ENCODE peak calls at places on chromosomes 5 and 9, in six cellular contexts. P is HCT116; S is hepatocyte; J is CD8-positive, alpha-beta T cell; R is mammary epithelial cell; V is CD4-positive, alpha-beta T cell. T is an unnamed sample.

GRCh38 chr9:95875305-95876137 is at the start of gene ERCC6L2:
- DNase-seq in R (peak), P (peak), V (peak), S (peak), J (peak), T (peak)

GRCh38 chr9:130244548-130245165 is 20.9 kb upstream of the HMCN2 start:
- DNase-seq in P (no peak), V (no peak), R (no peak), J (no peak), S (no peak), T (no peak)

GRCh38 chr5:138655530-138656245 is 80.5 kb upstream of the HSPA9 start:
- DNase-seq in V (no peak), J (no peak), P (no peak), S (no peak), R (no peak), T (no peak)

GRCh38 chr9:79189511-79189924 is 382.2 kb upstream of the TLE4 start:
- DNase-seq in R (peak), J (no peak), P (no peak), V (no peak), S (no peak), T (no peak)

GRCh38 chr5:127235136-127235535 is 55.5 kb upstream of the MEGF10 start:
- DNase-seq in S (no peak), J (no peak), V (no peak), R (no peak), P (no peak), T (peak)

GRCh38 chr9:27090716-27091115 is 18.3 kb upstream of the TEK start:
- DNase-seq in R (no peak), V (no peak), P (no peak), J (no peak), S (no peak), T (no peak)

GRCh38 chr5:151770383-151771258 is 1.1 kb upstream of the G3BP1 start:
- DNase-seq in R (peak), J (peak), V (no peak), S (peak), P (no peak), T (peak)

GRCh38 chr9:123338710-123339665 is 17.0 kb upstream of the CRB2 start:
- DNase-seq in V (peak), R (no peak), P (no peak), J (peak), S (no peak), T (no peak)

GRCh38 chr9:14215614-14216013 is 98.3 kb downstream of the NFIB start:
- DNase-seq in R (no peak), S (no peak), J (no peak), V (no peak), P (no peak), T (no peak)

GRCh38 chr5:71982717-71983395 is 124.4 kb upstream of the MAP1B start:
- DNase-seq in V (no peak), R (no peak), P (no peak), S (no peak), J (no peak), T (no peak)

GRCh38 chr5:71988808-71989207 is 118.5 kb upstream of the MAP1B start:
- DNase-seq in R (no peak), P (no peak), V (no peak), J (no peak), S (no peak), T (no peak)

DNA sequence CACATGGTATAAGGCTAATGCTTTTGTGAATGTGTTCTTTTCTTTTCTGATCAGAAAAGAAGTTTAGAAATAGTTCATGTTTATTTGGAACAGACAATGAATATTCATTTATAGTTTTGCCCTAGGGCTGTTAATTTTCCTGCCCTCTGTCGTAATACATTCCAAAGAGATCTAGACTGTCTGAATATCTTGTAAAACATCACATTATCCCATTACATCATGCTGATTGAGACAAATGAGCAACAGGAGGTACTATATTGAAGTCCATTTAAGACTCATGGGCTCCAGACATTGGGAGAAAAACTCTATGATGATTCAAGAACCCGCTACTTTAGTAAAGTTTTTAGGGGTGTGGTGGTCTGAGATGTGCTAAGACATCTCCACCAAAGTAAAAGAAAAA is 121.2 kb upstream of the MAP1B start:
- DNase-seq in J (no peak), P (no peak), V (no peak), R (no peak), S (no peak), T (no peak)
- H3K27ac ChIP-seq in J (no peak), P (no peak), V (no peak), R (no peak), S (no peak), T (no peak)

DNA sequence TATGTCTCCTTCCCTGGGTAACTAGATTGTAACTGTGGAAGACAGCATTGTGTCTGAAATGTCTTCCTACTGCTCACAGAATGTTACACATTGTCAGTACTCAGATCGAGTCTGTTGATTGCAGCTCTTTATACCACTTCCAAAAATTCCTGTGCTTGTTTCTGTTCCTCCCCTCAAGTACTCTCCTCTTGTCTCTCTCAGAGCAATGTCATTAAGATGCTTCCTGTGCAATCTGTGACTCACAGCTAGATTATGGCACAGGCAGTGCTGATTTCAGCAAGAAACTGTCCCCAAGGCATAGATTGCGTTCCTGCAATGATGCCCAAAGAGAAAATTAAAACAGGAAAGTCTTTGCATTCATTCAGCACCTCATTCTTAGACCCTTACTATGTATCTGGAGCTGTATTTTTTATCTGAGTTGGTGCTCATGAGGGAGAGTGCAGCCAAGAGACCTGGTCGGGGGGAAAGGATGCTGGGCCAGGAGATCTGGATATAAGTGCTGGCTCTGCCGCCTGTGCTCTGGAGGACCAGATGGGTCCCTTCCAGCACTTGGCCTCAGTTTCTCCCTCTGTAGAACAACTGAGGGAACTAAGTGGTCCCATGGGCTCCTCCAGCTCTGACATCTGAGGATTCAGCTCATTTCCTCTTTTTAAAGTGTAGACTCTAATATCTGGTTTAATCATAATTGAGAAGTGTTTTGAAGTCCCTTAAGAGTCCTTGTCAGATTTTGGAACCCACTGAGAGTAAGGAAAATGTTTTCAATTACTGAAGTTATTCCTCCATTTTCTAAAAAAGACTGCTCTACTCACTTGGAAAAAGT is 40.8 kb upstream of the GNPDA1 start:
- DNase-seq in S (peak), P (peak), V (no peak), R (peak), J (no peak), T (no peak)
- TF ChIP-seq CTCF in S (no peak), P (no peak), V (no peak), R (no peak), J (no peak), T (no peak)

GRCh38 chr9:116760636-116761035 is 73.5 kb downstream of the TRIM32 start:
- DNase-seq in S (no peak), R (no peak), J (no peak), V (no peak), P (no peak), T (no peak)

GRCh38 chr9:116765009-116765408 is 77.9 kb downstream of the TRIM32 start:
- DNase-seq in J (no peak), V (no peak), R (no peak), P (no peak), S (no peak), T (no peak)

GRCh38 chr9:116767219-116767618 is 80.1 kb downstream of the TRIM32 start:
- DNase-seq in J (no peak), S (no peak), V (no peak), R (no peak), P (no peak), T (no peak)

GRCh38 chr9:116763665-116764064 is 76.6 kb downstream of the TRIM32 start:
- DNase-seq in S (no peak), R (no peak), V (no peak), P (no peak), J (no peak), T (no peak)
- H3K27ac ChIP-seq in S (no peak), R (no peak), V (no peak), P (no peak), J (no peak), T (no peak)

DNA sequence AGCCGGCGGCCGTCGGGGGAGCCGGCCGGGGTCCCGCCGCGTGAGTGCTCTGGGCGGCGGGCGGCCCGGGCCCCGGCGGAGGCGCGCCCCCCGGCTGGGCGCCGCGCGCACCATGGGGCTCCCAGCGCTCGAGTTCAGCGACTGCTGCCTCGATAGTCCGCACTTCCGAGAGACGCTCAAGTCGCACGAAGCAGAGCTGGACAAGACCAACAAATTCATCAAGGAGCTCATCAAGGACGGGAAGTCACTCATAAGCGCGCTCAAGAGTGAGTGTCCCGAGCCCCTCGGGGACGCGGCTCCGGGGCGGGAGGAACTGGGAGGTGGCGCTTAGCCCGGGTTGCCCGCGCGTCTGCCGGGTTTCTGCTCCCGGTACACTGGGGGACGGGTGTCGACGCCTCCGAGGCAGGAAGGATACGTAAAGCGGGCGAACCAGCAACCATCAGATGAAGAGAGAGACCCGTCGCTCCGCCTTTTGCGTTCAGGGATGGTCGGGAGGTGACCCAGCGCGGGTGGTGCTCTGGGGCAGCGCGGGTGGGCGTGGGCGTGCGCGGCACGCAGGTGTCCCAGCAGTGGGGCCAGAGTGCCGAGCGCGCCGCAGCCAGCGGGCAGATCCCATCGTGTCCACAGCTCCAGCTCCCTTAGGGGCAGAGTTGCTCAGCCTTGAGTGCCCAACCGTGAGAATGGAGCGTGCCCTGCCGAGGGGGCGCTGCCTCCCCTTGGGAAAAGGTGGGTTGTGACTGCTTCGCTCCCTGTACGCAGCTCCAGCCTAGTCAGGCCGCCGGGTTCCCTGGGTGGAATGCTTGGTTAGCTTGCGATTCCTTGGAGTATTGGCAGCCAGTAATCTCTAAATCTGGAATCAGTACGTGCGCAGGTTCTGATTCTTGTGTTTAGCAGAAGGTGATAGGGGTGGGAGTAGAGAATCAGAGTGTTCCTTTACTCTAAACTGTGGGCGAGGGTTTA is 753 bp downstream of the ARHGAP26 start:
- DNase-seq in J (peak), V (peak), S (peak), R (peak), P (no peak), T (peak)
- TF ChIP-seq CTCF in J (no peak), V (no peak), S (peak), R (no peak), P (peak), T (peak)

GRCh38 chr9:99167120-99167519 is 54.6 kb downstream of the ALG2 start:
- DNase-seq in S (no peak), J (no peak), R (no peak), V (no peak), P (no peak), T (no peak)

GRCh38 chr9:99169086-99169485 is 52.7 kb downstream of the ALG2 start:
- DNase-seq in V (no peak), P (no peak), R (no peak), J (no peak), S (no peak), T (no peak)

GRCh38 chr9:99167694-99168093 is 54.0 kb downstream of the ALG2 start:
- DNase-seq in R (no peak), J (no peak), P (no peak), S (no peak), V (no peak), T (no peak)

GRCh38 chr9:99162759-99163364 is 57.9 kb downstream of the TGFBR1 start:
- DNase-seq in V (no peak), R (no peak), P (peak), S (peak), J (no peak), T (peak)

DNA sequence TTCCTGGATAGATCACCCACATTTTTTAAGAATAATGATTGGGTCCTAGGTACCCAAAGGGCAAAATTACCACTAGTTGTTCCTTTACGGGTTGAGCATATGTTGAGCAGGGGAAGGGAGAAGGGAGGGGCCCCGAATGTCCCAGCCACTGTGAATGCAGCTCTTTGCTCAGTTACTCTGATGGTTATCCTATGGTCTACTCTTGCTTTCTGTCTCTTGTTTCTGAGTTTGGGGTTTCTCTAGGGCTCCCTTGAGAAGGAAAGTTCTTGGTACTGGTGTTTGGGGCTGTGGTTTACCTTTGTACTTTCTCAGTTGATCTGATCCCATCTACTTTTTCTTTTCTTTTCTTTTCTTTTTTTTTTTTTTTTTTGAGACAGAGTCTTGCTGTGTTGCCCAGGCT is 55.6 kb downstream of the ALG2 start:
- DNase-seq in R (no peak), P (no peak), S (no peak), J (no peak), V (no peak), T (no peak)
- H3K27ac ChIP-seq in R (no peak), P (no peak), S (no peak), J (no peak), V (no peak), T (no peak)

GRCh38 chr5:50863771-50864170 is 197.3 kb downstream of the PARP8 start:
- DNase-seq in P (no peak), R (no peak), J (no peak), S (no peak), V (no peak), T (no peak)
- TF ChIP-seq CTCF in P (no peak), R (no peak), J (no peak), S (no peak), V (no peak), T (no peak)